ENCODE peak calls at places on chromosomes 13 and 19, in six cellular contexts. One of them, this sample, is unnamed.

GRCh38 chr19:28401739-28402138 is 811.2 kb downstream of the UQCRFS1 start:
- DNase-seq in astrocyte of the hippocampus: no peak
- DNase-seq in activated CD8-positive, alpha-beta memory T cell treated with anti-CD3 and anti-CD28 coated beads for 24 hours: no peak
- DNase-seq in left lobe of liver: no peak
- DNase-seq in small intestine: no peak
- DNase-seq in GM12865: no peak
- DNase-seq in this sample: no peak

GRCh38 chr19:46745521-46746280 is at the start of gene FKRP:
- DNase-seq in astrocyte of the hippocampus: peak; percentile 51
- DNase-seq in activated CD8-positive, alpha-beta memory T cell treated with anti-CD3 and anti-CD28 coated beads for 24 hours: peak; percentile 81
- DNase-seq in left lobe of liver: peak; percentile 60
- DNase-seq in small intestine: no peak
- DNase-seq in GM12865: no peak
- DNase-seq in this sample: peak; percentile 37

GRCh38 chr13:99228737-99229691 is 28.4 kb downstream of the UBAC2 start:
- DNase-seq in astrocyte of the hippocampus: peak; percentile 86
- DNase-seq in activated CD8-positive, alpha-beta memory T cell treated with anti-CD3 and anti-CD28 coated beads for 24 hours: peak; percentile 72
- DNase-seq in left lobe of liver: no peak
- DNase-seq in small intestine: peak; percentile 18
- DNase-seq in GM12865: peak; percentile 87
- DNase-seq in this sample: no peak

GRCh38 chr19:29260477-29261317 is 47.7 kb upstream of the UQCRFS1 start:
- DNase-seq in astrocyte of the hippocampus: peak; percentile 6
- DNase-seq in activated CD8-positive, alpha-beta memory T cell treated with anti-CD3 and anti-CD28 coated beads for 24 hours: peak; percentile 55
- DNase-seq in left lobe of liver: no peak
- DNase-seq in small intestine: peak; percentile 5
- DNase-seq in GM12865: peak; percentile 71
- DNase-seq in this sample: peak; percentile 37

GRCh38 chr13:32314968-32315254 is 252 bp downstream of the ZAR1L start:
- DNase-seq in astrocyte of the hippocampus: peak; percentile 68
- DNase-seq in activated CD8-positive, alpha-beta memory T cell treated with anti-CD3 and anti-CD28 coated beads for 24 hours: no peak
- DNase-seq in left lobe of liver: no peak
- DNase-seq in small intestine: peak; percentile 31
- DNase-seq in GM12865: peak; percentile 75
- DNase-seq in this sample: peak; percentile 34

GRCh38 chr13:67139551-67139950 is 90.6 kb downstream of the PCDH9 start:
- DNase-seq in astrocyte of the hippocampus: no peak
- DNase-seq in activated CD8-positive, alpha-beta memory T cell treated with anti-CD3 and anti-CD28 coated beads for 24 hours: no peak
- DNase-seq in left lobe of liver: no peak
- DNase-seq in small intestine: peak; percentile 31
- DNase-seq in GM12865: no peak
- DNase-seq in this sample: no peak

GRCh38 chr13:112114391-112114790 is 47.4 kb downstream of the SOX1 start:
- DNase-seq in astrocyte of the hippocampus: no peak
- DNase-seq in activated CD8-positive, alpha-beta memory T cell treated with anti-CD3 and anti-CD28 coated beads for 24 hours: no peak
- DNase-seq in left lobe of liver: no peak
- DNase-seq in small intestine: no peak
- DNase-seq in GM12865: no peak
- DNase-seq in this sample: no peak

GRCh38 chr13:106534844-106535551 is 464 bp downstream of the EFNB2 start:
- DNase-seq in astrocyte of the hippocampus: peak; percentile 62
- DNase-seq in activated CD8-positive, alpha-beta memory T cell treated with anti-CD3 and anti-CD28 coated beads for 24 hours: no peak
- DNase-seq in left lobe of liver: no peak
- DNase-seq in small intestine: peak; percentile 27
- DNase-seq in GM12865: peak; percentile 18
- DNase-seq in this sample: peak; percentile 13

GRCh38 chr19:47005873-47006272 is 13.8 kb upstream of the NPAS1 start:
- DNase-seq in astrocyte of the hippocampus: no peak
- DNase-seq in activated CD8-positive, alpha-beta memory T cell treated with anti-CD3 and anti-CD28 coated beads for 24 hours: no peak
- DNase-seq in left lobe of liver: peak; percentile 73
- DNase-seq in small intestine: peak; percentile 44
- DNase-seq in GM12865: peak; percentile 38
- DNase-seq in this sample: peak; percentile 37

GRCh38 chr19:34712606-34713261 is 21.3 kb upstream of the ZNF181 start:
- DNase-seq in astrocyte of the hippocampus: peak; percentile 82
- DNase-seq in activated CD8-positive, alpha-beta memory T cell treated with anti-CD3 and anti-CD28 coated beads for 24 hours: peak; percentile 65
- DNase-seq in left lobe of liver: peak; percentile 64
- DNase-seq in small intestine: peak; percentile 77
- DNase-seq in GM12865: peak; percentile 78
- DNase-seq in this sample: peak; percentile 36

GRCh38 chr19:33306191-33306590 is 3.9 kb upstream of the CEBPA start:
- DNase-seq in astrocyte of the hippocampus: no peak
- DNase-seq in activated CD8-positive, alpha-beta memory T cell treated with anti-CD3 and anti-CD28 coated beads for 24 hours: no peak
- DNase-seq in left lobe of liver: no peak
- DNase-seq in small intestine: no peak
- DNase-seq in GM12865: no peak
- DNase-seq in this sample: no peak

GRCh38 chr19:18173572-18174294 is at the start of gene IFI30:
- DNase-seq in astrocyte of the hippocampus: peak; percentile 60
- DNase-seq in activated CD8-positive, alpha-beta memory T cell treated with anti-CD3 and anti-CD28 coated beads for 24 hours: peak; percentile 84
- DNase-seq in left lobe of liver: peak; percentile 92
- DNase-seq in small intestine: peak; percentile 79
- DNase-seq in GM12865: peak; percentile 91
- DNase-seq in this sample: peak; percentile 49

GRCh38 chr19:50842130-50842529 is 8.8 kb upstream of the KLK15 start:
- DNase-seq in astrocyte of the hippocampus: no peak
- DNase-seq in activated CD8-positive, alpha-beta memory T cell treated with anti-CD3 and anti-CD28 coated beads for 24 hours: no peak
- DNase-seq in left lobe of liver: no peak
- DNase-seq in small intestine: no peak
- DNase-seq in GM12865: no peak
- DNase-seq in this sample: no peak

GRCh38 chr19:2477732-2478191 is 1.8 kb downstream of the GADD45B start:
- DNase-seq in astrocyte of the hippocampus: peak; percentile 66
- DNase-seq in activated CD8-positive, alpha-beta memory T cell treated with anti-CD3 and anti-CD28 coated beads for 24 hours: peak; percentile 78
- DNase-seq in left lobe of liver: peak; percentile 63
- DNase-seq in small intestine: no peak
- DNase-seq in GM12865: peak; percentile 73
- DNase-seq in this sample: peak; percentile 32

GRCh38 chr13:93326427-93326826 is 99.8 kb downstream of the GPC6 start:
- DNase-seq in astrocyte of the hippocampus: no peak
- DNase-seq in activated CD8-positive, alpha-beta memory T cell treated with anti-CD3 and anti-CD28 coated beads for 24 hours: no peak
- DNase-seq in left lobe of liver: no peak
- DNase-seq in small intestine: no peak
- DNase-seq in GM12865: no peak
- DNase-seq in this sample: no peak

GRCh38 chr19:49667473-49667872 is 1.7 kb downstream of the BCL2L12 start:
- DNase-seq in astrocyte of the hippocampus: no peak
- DNase-seq in activated CD8-positive, alpha-beta memory T cell treated with anti-CD3 and anti-CD28 coated beads for 24 hours: no peak
- DNase-seq in left lobe of liver: no peak
- DNase-seq in small intestine: no peak
- DNase-seq in GM12865: no peak
- DNase-seq in this sample: no peak

GRCh38 chr19:48874309-48875135 is 2.3 kb downstream of the PPP1R15A start:
- DNase-seq in astrocyte of the hippocampus: peak; percentile 42
- DNase-seq in activated CD8-positive, alpha-beta memory T cell treated with anti-CD3 and anti-CD28 coated beads for 24 hours: no peak
- DNase-seq in left lobe of liver: no peak
- DNase-seq in small intestine: peak; percentile 41
- DNase-seq in GM12865: peak; percentile 57
- DNase-seq in this sample: peak; percentile 81

This sample was measured in MG63.